ENCODE peak calls at places on chromosomes 6 and 20, in six cellular contexts. N is fibroblast of pulmonary artery; U is NCI-H1092 treated with DMSO at 0.1 percent for 48 hours; Q is activated naive CD8-positive, alpha-beta T cell treated with anti-CD3 and anti-CD28 coated beads, Interleukin-2, amount 50 U/mL, for 24 hours; B is H54; O is stimulated activated CD4-positive, alpha-beta T cell treated with anti-CD3 and anti-CD28 coated beads, Interleukin-4, amount 100 ng/mL, for 48 hours. Y is an unnamed sample.

GRCh38 chr20:61253264-61253639 is 1.2 kb downstream of the CDH4 start:
- DNase-seq in N (peak; percentile 18), U (no peak), O (no peak), Q (no peak), B (no peak), Y (peak; percentile 86)

GRCh38 chr6:26576929-26577719 is 19.6 kb upstream of the ABT1 start:
- DNase-seq in Q (peak; percentile 81), N (peak; percentile 80), B (no peak), O (peak; percentile 77), U (no peak), Y (no peak)

GRCh38 chr6:52964318-52964717 is 30.8 kb downstream of the GSTA4 start:
- DNase-seq in O (no peak), B (no peak), N (no peak), Q (no peak), U (no peak), Y (no peak)

GRCh38 chr6:35919085-35919826 is 1.6 kb downstream of the SRPK1 start:
- DNase-seq in Q (no peak), O (no peak), B (peak; percentile 12), U (no peak), N (peak; percentile 52), Y (no peak)

GRCh38 chr6:138944412-138944811 is 43.6 kb downstream of the REPS1 start:
- DNase-seq in Q (peak; percentile 19), O (no peak), U (no peak), N (peak; percentile 75), B (peak; percentile 6), Y (peak; percentile 33)

GRCh38 chr6:1584996-1585668 is 24.6 kb upstream of the FOXC1 start:
- DNase-seq in N (no peak), U (no peak), O (no peak), Q (no peak), B (no peak), Y (no peak)

GRCh38 chr6:29850011-29850553 is 22.5 kb downstream of the HLA-G start:
- DNase-seq in B (no peak), N (no peak), O (no peak), U (no peak), Q (peak; percentile 49), Y (peak; percentile 27)

GRCh38 chr20:1816384-1817381 is 78.5 kb upstream of the SIRPA start:
- DNase-seq in Q (no peak), O (no peak), N (peak; percentile 85), U (no peak), B (peak; percentile 47), Y (no peak)

GRCh38 chr20:53048387-53048786 is 76.2 kb downstream of the TSHZ2 start:
- DNase-seq in B (no peak), N (no peak), O (no peak), Q (no peak), U (no peak), Y (no peak)

GRCh38 chr6:143397229-143398222 is 53.0 kb downstream of the ADAT2 start:
- DNase-seq in B (peak; percentile 49), Q (no peak), O (no peak), U (no peak), N (peak; percentile 92), Y (peak; percentile 81)

GRCh38 chr20:62487-62886 is 25.0 kb upstream of the DEFB125 start:
- DNase-seq in Q (no peak), O (no peak), B (no peak), U (no peak), N (no peak), Y (no peak)

GRCh38 chr6:114108119-114109002 is 137.4 kb upstream of the HDAC2 start:
- DNase-seq in B (peak; percentile 23), O (peak; percentile 32), N (peak; percentile 77), Q (peak; percentile 38), U (peak; percentile 29), Y (peak; percentile 62)

GRCh38 chr20:22999756-23000155 is 35.4 kb upstream of the SSTR4 start:
- DNase-seq in U (no peak), O (no peak), N (no peak), Q (no peak), B (no peak), Y (no peak)

GRCh38 chr20:58839474-58839874 is 11.2 kb downstream of the GNAS-AS1 start:
- DNase-seq in Q (peak; percentile 52), O (no peak), B (peak; percentile 59), N (peak; percentile 26), U (peak; percentile 31), Y (no peak)

GRCh38 chr20:51366155-51366886 is 176.2 kb downstream of the NFATC2 start:
- DNase-seq in N (peak; percentile 97), O (no peak), U (no peak), Q (no peak), B (peak; percentile 85), Y (peak; percentile 90)

GRCh38 chr20:18624948-18625347 is 37.1 kb downstream of the DTD1 start:
- DNase-seq in Q (no peak), O (no peak), B (no peak), N (no peak), U (no peak), Y (no peak)

GRCh38 chr6:104525677-104526322 is 333.9 kb downstream of the HACE1 start:
- DNase-seq in U (peak; percentile 72), B (peak; percentile 21), N (peak; percentile 92), Q (peak; percentile 66), O (peak; percentile 49), Y (peak; percentile 84)

GRCh38 chr20:61657719-61658377 is 405.8 kb downstream of the CDH4 start:
- DNase-seq in N (no peak), U (no peak), Q (no peak), O (no peak), B (no peak), Y (no peak)

GRCh38 chr6:56043076-56043475 is 167.7 kb upstream of the BMP5 start:
- DNase-seq in O (no peak), U (no peak), Q (no peak), B (no peak), N (no peak), Y (no peak)

GRCh38 chr20:38229376-38230252 is 30.9 kb downstream of the KIAA1755 start:
- DNase-seq in U (peak; percentile 3), Q (no peak), N (peak; percentile 57), B (no peak), O (no peak), Y (peak; percentile 53)

GRCh38 chr6:63805808-63806572 is 170.4 kb downstream of the PHF3 start:
- DNase-seq in N (peak; percentile 89), B (no peak), U (no peak), Q (no peak), O (no peak), Y (peak; percentile 37)

GRCh38 chr20:63086421-63087235 is 79.9 kb upstream of the BHLHE23 start:
- DNase-seq in B (no peak), N (no peak), O (no peak), U (no peak), Q (no peak), Y (no peak)

GRCh38 chr6:153727910-153728309 is 311.1 kb upstream of the OPRM1 start:
- DNase-seq in Q (no peak), O (no peak), N (peak; percentile 51), B (no peak), U (no peak), Y (no peak)

GRCh38 chr6:141445928-141446628 is 686.6 kb upstream of the GJE1 start:
- DNase-seq in O (no peak), U (no peak), B (no peak), Q (no peak), N (no peak), Y (no peak)